ENCODE peak calls at places on chromosome 19, in five cellular contexts. One of them, this sample, is unnamed.

GRCh38 chr19:2550431-2551171 is 74.7 kb downstream of the GADD45B start:
- DNase-seq in pancreas: no peak
- DNase-seq in thoracic aorta: no peak
- DNase-seq in activated naive CD8-positive, alpha-beta T cell treated with anti-CD3 and anti-CD28 coated beads, Interleukin-2, amount 50 U/mL, for 24 hours: no peak
- DNase-seq in activated T-cell treated with anti-CD3 and anti-CD28 coated beads, Interleukin-2, amount 50 U/mL, for 72 hours: no peak
- DNase-seq in this sample: no peak

GRCh38 chr19:18286973-18287635 is 5.7 kb upstream of the JUND start:
- DNase-seq in pancreas: no peak
- DNase-seq in thoracic aorta: no peak
- DNase-seq in activated naive CD8-positive, alpha-beta T cell treated with anti-CD3 and anti-CD28 coated beads, Interleukin-2, amount 50 U/mL, for 24 hours: peak
- DNase-seq in activated T-cell treated with anti-CD3 and anti-CD28 coated beads, Interleukin-2, amount 50 U/mL, for 72 hours: no peak
- DNase-seq in this sample: no peak

GRCh38 chr19:15259900-15260299 is 27.7 kb upstream of the EPHX3 start:
- DNase-seq in pancreas: no peak
- DNase-seq in thoracic aorta: no peak
- DNase-seq in activated naive CD8-positive, alpha-beta T cell treated with anti-CD3 and anti-CD28 coated beads, Interleukin-2, amount 50 U/mL, for 24 hours: no peak
- DNase-seq in activated T-cell treated with anti-CD3 and anti-CD28 coated beads, Interleukin-2, amount 50 U/mL, for 72 hours: no peak
- DNase-seq in this sample: no peak

GRCh38 chr19:39506944-39507714 is 7.8 kb upstream of the SELENOV start:
- DNase-seq in pancreas: no peak
- DNase-seq in thoracic aorta: no peak
- DNase-seq in activated naive CD8-positive, alpha-beta T cell treated with anti-CD3 and anti-CD28 coated beads, Interleukin-2, amount 50 U/mL, for 24 hours: peak
- DNase-seq in activated T-cell treated with anti-CD3 and anti-CD28 coated beads, Interleukin-2, amount 50 U/mL, for 72 hours: peak
- DNase-seq in this sample: peak

GRCh38 chr19:48926909-48927308 is 6.6 kb upstream of the DHDH start:
- DNase-seq in pancreas: peak
- DNase-seq in thoracic aorta: peak
- DNase-seq in activated naive CD8-positive, alpha-beta T cell treated with anti-CD3 and anti-CD28 coated beads, Interleukin-2, amount 50 U/mL, for 24 hours: peak
- DNase-seq in activated T-cell treated with anti-CD3 and anti-CD28 coated beads, Interleukin-2, amount 50 U/mL, for 72 hours: peak
- DNase-seq in this sample: no peak

GRCh38 chr19:47891923-47892666 is 6.0 kb upstream of the SULT2A1 start:
- DNase-seq in pancreas: peak
- DNase-seq in thoracic aorta: no peak
- DNase-seq in activated naive CD8-positive, alpha-beta T cell treated with anti-CD3 and anti-CD28 coated beads, Interleukin-2, amount 50 U/mL, for 24 hours: no peak
- DNase-seq in activated T-cell treated with anti-CD3 and anti-CD28 coated beads, Interleukin-2, amount 50 U/mL, for 72 hours: no peak
- DNase-seq in this sample: peak

GRCh38 chr19:5083547-5083965 is 114.6 kb downstream of the KDM4B start:
- DNase-seq in pancreas: no peak
- DNase-seq in thoracic aorta: no peak
- DNase-seq in activated naive CD8-positive, alpha-beta T cell treated with anti-CD3 and anti-CD28 coated beads, Interleukin-2, amount 50 U/mL, for 24 hours: no peak
- DNase-seq in activated T-cell treated with anti-CD3 and anti-CD28 coated beads, Interleukin-2, amount 50 U/mL, for 72 hours: no peak
- DNase-seq in this sample: no peak

GRCh38 chr19:604355-604754 is 14.7 kb downstream of the HCN2 start:
- DNase-seq in pancreas: no peak
- DNase-seq in thoracic aorta: no peak
- DNase-seq in activated naive CD8-positive, alpha-beta T cell treated with anti-CD3 and anti-CD28 coated beads, Interleukin-2, amount 50 U/mL, for 24 hours: peak
- DNase-seq in activated T-cell treated with anti-CD3 and anti-CD28 coated beads, Interleukin-2, amount 50 U/mL, for 72 hours: peak
- DNase-seq in this sample: peak

GRCh38 chr19:16571283-16571682 is 932 bp downstream of the SLC35E1 start:
- DNase-seq in pancreas: no peak
- DNase-seq in thoracic aorta: no peak
- DNase-seq in activated naive CD8-positive, alpha-beta T cell treated with anti-CD3 and anti-CD28 coated beads, Interleukin-2, amount 50 U/mL, for 24 hours: no peak
- DNase-seq in activated T-cell treated with anti-CD3 and anti-CD28 coated beads, Interleukin-2, amount 50 U/mL, for 72 hours: no peak
- DNase-seq in this sample: no peak

GRCh38 chr19:48659768-48660167 is 13.0 kb downstream of the NTN5 start:
- DNase-seq in pancreas: no peak
- DNase-seq in thoracic aorta: no peak
- DNase-seq in activated naive CD8-positive, alpha-beta T cell treated with anti-CD3 and anti-CD28 coated beads, Interleukin-2, amount 50 U/mL, for 24 hours: no peak
- DNase-seq in activated T-cell treated with anti-CD3 and anti-CD28 coated beads, Interleukin-2, amount 50 U/mL, for 72 hours: no peak
- DNase-seq in this sample: peak